ENCODE peak calls at places on chromosomes 7 and 10, in six cellular contexts. X is NCI-H774, F is stomach, Y is GM13977, M is globus pallidus, D is H7. E is an unnamed sample.

GRCh38 chr7:3404490-3404889 is 103.4 kb downstream of the SDK1 start:
- DNase-seq in X (peak; percentile 13), F (no peak), Y (no peak), M (no peak), D (no peak), E (no peak)

GRCh38 chr7:34354906-34355305 is 303.1 kb upstream of the NPSR1 start:
- DNase-seq in X (no peak), F (no peak), Y (no peak), M (no peak), D (no peak), E (no peak)

GRCh38 chr10:125343118-125343752 is 182.9 kb upstream of the CTBP2 start:
- DNase-seq in X (no peak), F (no peak), Y (peak; percentile 23), M (peak; percentile 6), D (peak; percentile 37), E (peak; percentile 74)

GRCh38 chr10:110918269-110918632 is 729 bp downstream of the BBIP1 start:
- DNase-seq in X (no peak), F (peak; percentile 97), Y (no peak), M (no peak), D (no peak), E (peak; percentile 98)

GRCh38 chr7:101986335-101986734 is 168.9 kb downstream of the CUX1 start:
- DNase-seq in X (no peak), F (no peak), Y (no peak), M (no peak), D (no peak), E (no peak)

GRCh38 chr7:66167773-66168367 is 37.3 kb upstream of the TPST1 start:
- DNase-seq in X (peak; percentile 41), F (no peak), Y (no peak), M (no peak), D (no peak), E (no peak)

GRCh38 chr7:17965600-17965999 is 25.3 kb upstream of the SNX13 start:
- DNase-seq in X (no peak), F (no peak), Y (no peak), M (no peak), D (no peak), E (no peak)

GRCh38 chr10:89283988-89284475 is 17.8 kb upstream of the IFIT2 start:
- DNase-seq in X (peak; percentile 39), F (no peak), Y (no peak), M (peak; percentile 73), D (no peak), E (peak; percentile 68)

GRCh38 chr10:72893136-72893798 is at the start of gene OIT3:
- DNase-seq in X (no peak), F (no peak), Y (no peak), M (no peak), D (no peak), E (no peak)

GRCh38 chr10:5582736-5583135 is 58.0 kb downstream of the CALML3 start:
- DNase-seq in X (no peak), F (no peak), Y (no peak), M (no peak), D (peak; percentile 71), E (peak; percentile 69)

GRCh38 chr7:2529161-2530075 is 9.8 kb downstream of the LFNG start:
- DNase-seq in X (no peak), F (peak; percentile 63), Y (peak; percentile 81), M (peak; percentile 74), D (no peak), E (no peak)

GRCh38 chr7:34260282-34260681 is 354.9 kb downstream of the BMPER start:
- DNase-seq in X (no peak), F (no peak), Y (no peak), M (no peak), D (no peak), E (no peak)

GRCh38 chr10:69104994-69105790 is 17.3 kb downstream of the SRGN start:
- DNase-seq in X (no peak), F (no peak), Y (no peak), M (no peak), D (no peak), E (no peak)

GRCh38 chr10:3692331-3692860 is 92.6 kb downstream of the KLF6 start:
- DNase-seq in X (no peak), F (no peak), Y (no peak), M (no peak), D (no peak), E (no peak)

GRCh38 chr7:23369695-23370404 is 70.7 kb downstream of the MALSU1 start:
- DNase-seq in X (no peak), F (no peak), Y (no peak), M (no peak), D (no peak), E (no peak)

GRCh38 chr10:114648368-114648767 is 9.7 kb downstream of the ABLIM1 start:
- DNase-seq in X (no peak), F (no peak), Y (no peak), M (no peak), D (no peak), E (no peak)

GRCh38 chr10:58903071-58903470 is 273.4 kb upstream of the PHYHIPL start:
- DNase-seq in X (no peak), F (no peak), Y (no peak), M (no peak), D (no peak), E (no peak)

GRCh38 chr10:7283246-7283645 is 127.6 kb downstream of the SFMBT2 start:
- DNase-seq in X (no peak), F (no peak), Y (no peak), M (no peak), D (no peak), E (no peak)

GRCh38 chr10:14758994-14759664 is 15.6 kb downstream of the FAM107B start:
- DNase-seq in X (no peak), F (peak; percentile 70), Y (no peak), M (no peak), D (no peak), E (no peak)

GRCh38 chr10:3745582-3745981 is 39.4 kb downstream of the KLF6 start:
- DNase-seq in X (no peak), F (no peak), Y (no peak), M (no peak), D (peak; percentile 30), E (no peak)

GRCh38 chr10:119349341-119349740 is 142.0 kb downstream of the GRK5 start:
- DNase-seq in X (no peak), F (no peak), Y (no peak), M (no peak), D (no peak), E (no peak)

GRCh38 chr7:103150192-103150591 is 1.3 kb upstream of the NAPEPLD start:
- DNase-seq in X (no peak), F (no peak), Y (peak; percentile 17), M (no peak), D (no peak), E (no peak)

GRCh38 chr7:49255061-49255460 is 330.7 kb downstream of the CDC14C start:
- DNase-seq in X (no peak), F (no peak), Y (no peak), M (no peak), D (no peak), E (no peak)

GRCh38 chr10:13349776-13350274 is 1.7 kb upstream of the SEPHS1 start:
- DNase-seq in X (peak; percentile 1), F (peak; percentile 37), Y (no peak), M (peak; percentile 11), D (peak; percentile 80), E (peak; percentile 96)

GRCh38 chr10:132996603-132997343 is 54.4 kb upstream of the CFAP46 start:
- DNase-seq in X (no peak), F (no peak), Y (no peak), M (no peak), D (no peak), E (no peak)

GRCh38 chr10:109343293-109343692 is 580.0 kb downstream of the XPNPEP1 start:
- DNase-seq in X (no peak), F (no peak), Y (no peak), M (no peak), D (no peak), E (no peak)

GRCh38 chr10:50496228-50496627 is 127.5 kb downstream of the SGMS1 start:
- DNase-seq in X (no peak), F (no peak), Y (no peak), M (no peak), D (no peak), E (no peak)

GRCh38 chr7:150897502-150898474 is 45.5 kb downstream of the AOC1 start:
- DNase-seq in X (no peak), F (no peak), Y (no peak), M (no peak), D (no peak), E (no peak)

GRCh38 chr7:95434501-95435421 is at the start of gene PON2:
- DNase-seq in X (peak; percentile 71), F (peak; percentile 81), Y (peak; percentile 85), M (peak; percentile 67), D (peak; percentile 89), E (peak; percentile 93)

E was measured in endodermal cell.